ENCODE peak calls at places on chromosomes 13 and 19, in seven cellular contexts. U is hepatocyte, Q is HCT116, S is GM23338, R is GM23248, G is PC-3, M is MM.1S. O is an unnamed sample.

GRCh38 chr19:29849234-29849633 is 37.4 kb downstream of the CCNE1 start:
- DNase-seq in U (no peak), Q (no peak), S (no peak), R (no peak), G (no peak), M (no peak), O (no peak)

GRCh38 chr19:3208317-3209207 is 15.9 kb upstream of the CELF5 start:
- DNase-seq in U (no peak), Q (no peak), S (no peak), R (no peak), G (no peak), M (no peak), O (no peak)

GRCh38 chr19:19642506-19643157 is 825 bp downstream of the GMIP start:
- DNase-seq in U (no peak), Q (no peak), S (no peak), R (peak; percentile 45), G (peak; percentile 11), M (no peak), O (peak; percentile 26)

GRCh38 chr13:102128216-102128800 is 273.5 kb downstream of the FGF14 start:
- DNase-seq in U (no peak), Q (no peak), S (no peak), R (peak; percentile 71), G (no peak), M (no peak), O (no peak)

GRCh38 chr13:30398601-30399072 is 23.7 kb upstream of the UBE2L5 start:
- DNase-seq in U (no peak), Q (no peak), S (no peak), R (peak; percentile 49), G (no peak), M (no peak), O (no peak)

GRCh38 chr19:14577885-14578427 is 4.9 kb upstream of the CLEC17A start:
- DNase-seq in U (no peak), Q (no peak), S (peak; percentile 58), R (no peak), G (peak; percentile 17), M (no peak), O (peak; percentile 35)

GRCh38 chr13:104286566-104287290 is 1220.5 kb upstream of the SLC10A2 start:
- DNase-seq in U (no peak), Q (no peak), S (peak; percentile 33), R (no peak), G (peak; percentile 8), M (peak; percentile 16), O (peak; percentile 46)

GRCh38 chr19:53507523-53508442 is 30.2 kb upstream of the ZNF331 start:
- DNase-seq in U (peak; percentile 84), Q (no peak), S (no peak), R (no peak), G (peak; percentile 20), M (no peak), O (no peak)

GRCh38 chr13:51584731-51585191 is 499 bp downstream of the WDFY2 start:
- DNase-seq in U (peak; percentile 81), Q (peak; percentile 23), S (peak; percentile 82), R (peak; percentile 77), G (peak; percentile 48), M (peak; percentile 55), O (peak; percentile 84)
- TF ChIP-seq EZH2 in U (no peak), Q (no peak), S (no peak), R (no peak), G (no peak), M (no peak), O (no peak)

GRCh38 chr13:99978781-99979452 is 2.7 kb upstream of the ZIC2 start:
- DNase-seq in U (peak; percentile 30), Q (no peak), S (peak; percentile 91), R (no peak), G (no peak), M (no peak), O (peak; percentile 92)
- H3K27me3 ChIP-seq in U (peaks cover 90% of the 10 kb centered on the region), Q (no peaks in the 10 kb centered on the region), S (peaks cover 61% of the 10 kb centered on the region), R (peaks cover 83% of the 10 kb centered on the region), G (peaks cover 58% of the 10 kb centered on the region), M (peaks cover 23% of the 10 kb centered on the region), O (peaks cover 50% of the 10 kb centered on the region)

GRCh38 chr13:33153421-33154381 is 131.9 kb downstream of the STARD13 start:
- DNase-seq in U (no peak), Q (no peak), S (peak; percentile 25), R (peak; percentile 47), G (peak; percentile 36), M (no peak), O (peak; percentile 9)
- TF ChIP-seq EZH2phosphoT487 in U (no peak), Q (no peak), S (no peak), R (no peak), G (no peak), M (no peak), O (no peak)

GRCh38 chr13:107006646-107007045 is 438.7 kb upstream of the ARGLU1 start:
- DNase-seq in U (no peak), Q (no peak), S (no peak), R (no peak), G (no peak), M (no peak), O (no peak)
- TF ChIP-seq EZH2 in U (no peak), Q (no peak), S (no peak), R (no peak), G (no peak), M (no peak), O (no peak)